ENCODE peak calls at places on chromosomes 12 and 14, in five cellular contexts. X, T, G, R and M are unnamed samples.

GRCh38 chr12:104958946-104959841 is 1.1 kb upstream of the SLC41A2 start:
- DNase-seq in X (no peak), T (peak; percentile 59), G (peak; percentile 60), R (peak; percentile 42), M (peak; percentile 70)

GRCh38 chr14:101628471-101628966 is 67.2 kb downstream of the DIO3 start:
- DNase-seq in X (peak; percentile 75), T (peak; percentile 70), G (peak; percentile 56), R (peak; percentile 26), M (peak; percentile 55)

GRCh38 chr12:71710276-71711125 is 24.6 kb downstream of the TMEM19 start:
- DNase-seq in X (no peak), T (peak; percentile 80), G (peak; percentile 74), R (peak; percentile 98), M (peak; percentile 90)

GRCh38 chr14:103091041-103091882 is 3.3 kb upstream of the EXOC3L4 start:
- DNase-seq in X (no peak), T (peak; percentile 53), G (peak; percentile 31), R (no peak), M (peak; percentile 48)

GRCh38 chr12:1071182-1071581 is 80.2 kb downstream of the ERC1 start:
- DNase-seq in X (no peak), T (no peak), G (no peak), R (no peak), M (no peak)

GRCh38 chr12:109625131-109625559 is 51.6 kb downstream of the MVK start:
- DNase-seq in X (no peak), T (peak; percentile 44), G (peak; percentile 60), R (peak; percentile 23), M (peak; percentile 60)

GRCh38 chr14:50871914-50872732 is at the start of gene ABHD12B:
- DNase-seq in X (no peak), T (peak; percentile 24), G (peak; percentile 3), R (no peak), M (no peak)

GRCh38 chr14:29637406-29637805 is 290.2 kb downstream of the PRKD1 start:
- DNase-seq in X (peak; percentile 78), T (peak; percentile 90), G (peak; percentile 77), R (peak; percentile 11), M (peak; percentile 79)

GRCh38 chr14:90999299-90999698 is 61.1 kb downstream of the RPS6KA5 start:
- DNase-seq in X (no peak), T (no peak), G (no peak), R (no peak), M (no peak)

GRCh38 chr14:54098536-54098935 is 141.9 kb upstream of the BMP4 start:
- DNase-seq in X (no peak), T (no peak), G (no peak), R (peak; percentile 49), M (peak; percentile 7)

GRCh38 chr14:38950676-38951075 is 152.4 kb downstream of the SEC23A start:
- DNase-seq in X (no peak), T (no peak), G (no peak), R (no peak), M (peak; percentile 16)
- H3K4me3 ChIP-seq in X (no peak overlapping the region), T (no peak overlapping the region), G (no peak overlapping the region), R (no peak overlapping the region), M (no peak overlapping the region)

DNA sequence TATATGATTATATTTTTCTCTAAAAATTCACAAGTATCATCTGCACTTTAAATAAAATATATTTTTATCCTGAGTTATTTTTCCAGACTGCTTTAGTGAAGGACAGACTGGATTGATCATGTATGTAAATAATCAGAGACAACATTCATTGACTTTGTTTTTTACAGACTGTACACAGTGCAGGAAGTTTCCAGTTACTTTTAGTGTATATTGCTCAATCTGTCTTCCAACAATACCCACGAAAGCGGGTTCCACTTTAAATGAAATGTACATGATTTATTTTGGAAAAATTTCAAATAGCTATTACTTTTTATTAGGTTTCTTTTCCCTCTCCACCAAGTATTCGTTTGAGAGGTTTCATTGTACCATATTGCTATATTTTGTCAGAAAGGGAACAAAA is 497.0 kb downstream of the FSCB start:
- DNase-seq in X (no peak), T (no peak), G (no peak), R (no peak), M (no peak)
- H3K4me3 ChIP-seq in X (no peak overlapping the region), T (no peak overlapping the region), G (no peak overlapping the region), R (no peak overlapping the region), M (no peak overlapping the region)

GRCh38 chr12:4809449-4810218 is 89.4 kb downstream of the GALNT8 start:
- DNase-seq in X (no peak), T (no peak), G (no peak), R (no peak), M (no peak)
- H3K4me3 ChIP-seq in X (peak overlapping the region; percentile 45), T (no peak overlapping the region), G (peak overlapping the region; percentile 26), R (no peak overlapping the region), M (peak overlapping the region; percentile 44)

DNA sequence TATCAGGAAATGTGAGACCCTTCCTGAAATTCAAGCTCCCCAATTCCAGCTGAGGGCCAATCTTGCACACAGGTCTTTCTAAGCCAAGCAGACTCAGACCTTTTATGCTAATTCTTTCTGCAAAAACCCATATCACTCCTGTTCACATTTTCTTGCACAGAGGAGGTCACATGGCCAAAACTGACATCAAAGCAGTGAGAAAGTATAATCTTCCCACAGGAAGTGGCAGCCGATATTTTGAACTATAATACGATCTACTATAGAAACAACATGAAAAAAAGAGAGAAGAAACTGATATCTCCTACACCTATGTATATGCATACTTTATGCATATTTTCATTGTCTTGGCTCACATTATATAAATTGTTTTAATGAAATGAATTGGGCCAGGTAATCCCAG is 132.9 kb upstream of the SSTR1 start:
- DNase-seq in X (no peak), T (no peak), G (no peak), R (no peak), M (no peak)
- H3K4me3 ChIP-seq in X (no peak overlapping the region), T (no peak overlapping the region), G (no peak overlapping the region), R (no peak overlapping the region), M (no peak overlapping the region)

GRCh38 chr12:2768224-2768961 is 26.4 kb upstream of the FKBP4 start:
- DNase-seq in X (no peak), T (no peak), G (no peak), R (no peak), M (no peak)
- H3K4me3 ChIP-seq in X (no peak overlapping the region), T (no peak overlapping the region), G (no peak overlapping the region), R (no peak overlapping the region), M (no peak overlapping the region)

DNA sequence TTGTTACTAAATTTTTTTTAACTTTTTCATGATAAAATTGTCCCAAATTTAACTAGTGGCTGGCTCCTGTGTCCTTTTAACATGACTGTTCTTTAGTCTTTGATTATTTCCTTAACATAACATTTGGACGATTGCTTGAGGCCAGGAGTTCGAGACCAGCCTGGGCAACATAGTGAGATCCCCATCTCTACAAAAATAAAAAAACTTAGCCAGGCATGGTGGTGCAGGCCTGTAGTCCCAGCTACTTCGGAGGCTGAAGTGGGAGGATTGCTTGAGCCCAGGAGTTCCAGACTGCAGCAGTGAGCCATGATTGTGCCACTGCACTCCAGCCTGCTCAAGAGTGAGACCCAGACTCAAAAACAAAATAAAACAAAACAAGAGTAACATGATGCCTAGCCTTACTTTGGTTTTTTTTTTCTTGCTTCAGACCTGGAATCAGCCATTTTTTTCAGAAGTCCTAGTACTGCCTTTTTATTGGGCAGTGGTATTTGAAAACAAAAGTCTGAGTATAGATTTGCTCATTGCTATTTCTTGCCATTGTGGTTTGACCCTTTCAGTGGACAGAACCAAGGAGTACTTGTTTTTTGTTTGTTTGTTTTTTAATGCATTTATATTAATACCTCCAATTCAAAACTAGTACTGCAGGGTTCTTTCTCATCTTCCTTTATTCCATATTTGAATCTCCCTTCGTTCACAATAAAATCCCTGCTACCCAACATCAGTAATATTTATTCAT is 4.8 kb downstream of the TOGARAM1 start:
- DNase-seq in X (no peak), T (peak; percentile 40), G (no peak), R (no peak), M (peak; percentile 46)
- H3K4me3 ChIP-seq in X (peak overlapping the region; percentile 1), T (peak overlapping the region; percentile 38), G (peak overlapping the region; percentile 37), R (no peak overlapping the region), M (peak overlapping the region; percentile 31)

GRCh38 chr12:53279888-53280498 is 11.9 kb downstream of the ESPL1 start:
- DNase-seq in X (no peak), T (no peak), G (no peak), R (no peak), M (no peak)
- H3K4me3 ChIP-seq in X (no peak overlapping the region), T (no peak overlapping the region), G (no peak overlapping the region), R (no peak overlapping the region), M (no peak overlapping the region)

DNA sequence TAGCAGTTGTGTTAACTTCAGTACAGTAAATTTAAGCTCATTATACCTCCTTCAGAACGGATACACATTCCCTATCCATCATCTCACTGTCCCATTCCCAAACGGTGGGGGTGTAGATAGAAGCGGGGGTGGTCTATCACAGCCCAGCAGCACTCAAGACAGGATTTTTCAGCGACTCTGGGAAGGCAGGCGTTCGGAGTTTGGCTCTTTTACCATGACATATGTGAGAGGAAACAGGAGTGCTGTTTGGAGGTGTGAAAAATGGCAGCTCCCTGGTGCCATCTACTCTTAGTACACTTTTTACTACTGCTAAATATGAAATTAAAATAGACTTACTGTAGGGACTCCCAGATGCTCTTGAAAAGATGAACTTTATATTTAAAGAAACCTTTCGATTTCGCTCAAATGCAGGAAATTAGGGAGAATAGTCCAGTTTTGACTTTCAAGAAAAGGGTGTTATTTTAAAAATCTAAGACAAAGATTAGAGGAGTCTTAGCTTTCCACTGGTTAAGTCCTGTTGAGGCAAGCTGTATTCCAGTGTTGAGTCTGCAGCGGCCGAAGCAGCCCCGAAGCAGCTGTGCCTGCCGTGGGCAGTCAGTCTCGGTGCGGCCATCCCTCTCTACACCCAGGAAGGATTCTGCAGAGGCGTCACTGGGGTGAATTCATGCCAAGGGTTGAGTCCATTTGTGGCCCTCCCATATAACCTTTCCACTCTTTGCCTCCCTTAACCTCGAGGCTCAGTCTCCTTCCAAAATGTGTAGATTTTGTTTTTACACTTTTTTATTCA is 42.1 kb downstream of the KCNMB4 start:
- DNase-seq in X (no peak), T (no peak), G (no peak), R (no peak), M (no peak)
- H3K4me3 ChIP-seq in X (no peak overlapping the region), T (no peak overlapping the region), G (no peak overlapping the region), R (no peak overlapping the region), M (no peak overlapping the region)

GRCh38 chr14:89616425-89617141 is 199.6 kb upstream of the FOXN3 start:
- DNase-seq in X (no peak), T (peak; percentile 77), G (peak; percentile 53), R (no peak), M (peak; percentile 31)
- H3K4me3 ChIP-seq in X (peak overlapping the region; percentile 75), T (no peak overlapping the region), G (no peak overlapping the region), R (no peak overlapping the region), M (no peak overlapping the region)

DNA sequence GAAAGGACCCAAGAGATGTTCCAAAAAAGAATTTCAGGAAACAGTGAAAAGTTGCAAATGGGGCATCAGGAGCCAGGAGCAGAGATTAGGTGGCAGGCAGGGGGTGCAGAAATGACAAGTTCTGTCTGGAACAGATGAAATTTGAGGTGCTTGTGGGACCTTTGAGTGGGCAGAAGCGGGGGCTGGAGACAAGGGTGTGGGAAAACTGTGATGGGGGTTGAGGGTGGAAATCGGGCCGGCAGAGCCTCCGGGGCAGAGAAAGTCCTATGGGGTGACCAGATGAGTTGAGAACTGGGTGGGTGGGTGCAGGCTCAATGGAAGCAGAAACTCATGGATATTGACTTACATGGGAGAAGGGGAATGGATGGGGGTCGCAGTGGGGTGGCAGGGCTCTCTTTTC is 1.6 kb upstream of the NR4A1 start:
- DNase-seq in X (no peak), T (no peak), G (no peak), R (no peak), M (no peak)
- H3K4me3 ChIP-seq in X (no peak overlapping the region), T (no peak overlapping the region), G (no peak overlapping the region), R (no peak overlapping the region), M (no peak overlapping the region)